ENCODE peak calls at places on chromosome 22, in nine cellular contexts. K is sigmoid colon, B is neural progenitor cell, D is left ventricle myocardium inferior, Q is body of pancreas, R is thoracic aorta, V is WERI-Rb-1, I is endodermal cell, A is pancreas. M is an unnamed sample.

GRCh38 chr22:46054878-46055158 is 77.9 kb upstream of the WNT7B start:
- DNase-seq in D (peak; percentile 18), K (no peak), I (no peak), B (no peak), R (no peak), Q (peak; percentile 19), A (no peak), V (no peak), M (no peak)

GRCh38 chr22:31343235-31344191 is 2.6 kb downstream of the PATZ1 start:
- DNase-seq in K (no peak), D (peak; percentile 34), B (peak; percentile 93), V (peak; percentile 20), I (peak; percentile 87), A (peak; percentile 94), Q (peak; percentile 93), R (no peak), M (no peak)

GRCh38 chr22:27616033-27616432 is 185.5 kb downstream of the MN1 start:
- DNase-seq in I (no peak), A (no peak), K (no peak), R (no peak), D (no peak), Q (no peak), V (no peak), B (no peak), M (no peak)

GRCh38 chr22:39216143-39216490 is 28.7 kb downstream of the PDGFB start:
- DNase-seq in A (no peak), B (no peak), Q (no peak), I (no peak), R (no peak), K (peak; percentile 48), D (no peak), V (no peak), M (no peak)

GRCh38 chr22:24588370-24588755 is 4.5 kb downstream of the LRRC75B start:
- DNase-seq in D (no peak), R (no peak), V (no peak), B (no peak), A (peak; percentile 88), K (peak; percentile 80), I (no peak), Q (peak; percentile 84), M (no peak)

GRCh38 chr22:23522642-23523251 is 57.3 kb downstream of the IGLL1 start:
- DNase-seq in K (no peak), A (no peak), R (no peak), B (peak; percentile 42), V (peak; percentile 57), D (no peak), I (no peak), Q (no peak), M (no peak)

GRCh38 chr22:46071451-46072029 is 78.8 kb upstream of the PPARA start:
- DNase-seq in A (peak; percentile 95), D (peak; percentile 94), I (peak; percentile 74), R (peak; percentile 72), K (peak; percentile 97), B (peak; percentile 74), Q (peak; percentile 95), V (peak; percentile 69), M (no peak)

GRCh38 chr22:41445171-41446056 is 1.2 kb downstream of the TOB2 start:
- DNase-seq in I (peak; percentile 85), K (peak; percentile 76), A (peak; percentile 49), R (no peak), Q (peak; percentile 45), V (peak; percentile 89), B (peak; percentile 92), D (peak; percentile 44), M (no peak)

GRCh38 chr22:17105143-17106129 is 15.7 kb downstream of the TMEM121B start:
- DNase-seq in Q (no peak), R (no peak), V (no peak), B (no peak), I (no peak), D (no peak), A (no peak), K (peak; percentile 43), M (no peak)

GRCh38 chr22:20099099-20099711 is 16.7 kb upstream of the RANBP1 start:
- DNase-seq in D (no peak), R (no peak), B (no peak), Q (no peak), V (no peak), A (peak; percentile 4), K (no peak), I (no peak), M (no peak)

GRCh38 chr22:46767249-46767985 is 5.0 kb downstream of the TBC1D22A start:
- DNase-seq in Q (no peak), A (no peak), I (no peak), B (no peak), D (no peak), R (no peak), V (no peak), K (no peak), M (no peak)

GRCh38 chr22:27682438-27682837 is 119.1 kb downstream of the MN1 start:
- DNase-seq in I (peak; percentile 83), Q (no peak), R (no peak), D (no peak), B (peak; percentile 65), A (no peak), K (no peak), V (no peak), M (no peak)

GRCh38 chr22:23922921-23923320 is 28.7 kb downstream of the MIF start:
- DNase-seq in I (no peak), Q (no peak), A (no peak), B (no peak), R (no peak), D (no peak), V (no peak), K (no peak), M (no peak)

GRCh38 chr22:24436553-24436952 is 9.2 kb downstream of the ADORA2A start:
- DNase-seq in R (no peak), I (no peak), D (no peak), Q (no peak), K (no peak), V (no peak), B (no peak), A (no peak), M (no peak)

GRCh38 chr22:22671506-22671905 is 27.1 kb downstream of the GGTLC2 start:
- DNase-seq in A (no peak), I (no peak), B (no peak), R (no peak), D (no peak), Q (no peak), V (no peak), K (no peak), M (no peak)

GRCh38 chr22:17772963-17773605 is 1.2 kb downstream of the BID start:
- DNase-seq in B (no peak), I (peak; percentile 61), K (peak; percentile 67), V (no peak), Q (no peak), A (no peak), D (no peak), R (no peak), M (no peak)

GRCh38 chr22:47372111-47372581 is 609.7 kb downstream of the TBC1D22A start:
- DNase-seq in V (peak; percentile 5), R (no peak), D (no peak), B (no peak), I (peak; percentile 7), A (no peak), K (no peak), Q (no peak), M (no peak)

GRCh38 chr22:43883012-43883661 is 8.7 kb downstream of the PNPLA5 start:
- DNase-seq in R (no peak), D (no peak), B (peak; percentile 90), V (peak; percentile 88), K (peak; percentile 54), A (no peak), Q (peak; percentile 47), I (peak; percentile 93), M (no peak)

GRCh38 chr22:23238707-23239106 is 58.4 kb downstream of the BCR start:
- DNase-seq in V (no peak), K (no peak), B (no peak), I (no peak), Q (no peak), A (no peak), R (no peak), D (no peak), M (no peak)

GRCh38 chr22:50219800-50220602 is 19.2 kb downstream of the SELENOO start:
- DNase-seq in K (no peak), Q (no peak), R (no peak), A (no peak), B (no peak), I (peak; percentile 27), V (no peak), D (no peak), M (no peak)
- H3K4me3 ChIP-seq in K (no peak overlapping the region), Q (no peak overlapping the region), R (no peak overlapping the region), A (no peak overlapping the region), B (no peak overlapping the region), I (no peak overlapping the region), V (no peak overlapping the region), D (no peak overlapping the region), M (no peak overlapping the region)

GRCh38 chr22:42879371-42880021 is 22.4 kb upstream of the ARFGAP3 start:
- DNase-seq in R (no peak), D (no peak), A (peak; percentile 48), K (no peak), V (no peak), B (no peak), Q (peak; percentile 55), I (no peak), M (no peak)
- H3K27me3 ChIP-seq in R (no peaks in the 10 kb centered on the region), D (no peaks in the 10 kb centered on the region), A (no peaks in the 10 kb centered on the region), K (no peaks in the 10 kb centered on the region), V (no peaks in the 10 kb centered on the region), B (no peaks in the 10 kb centered on the region), Q (no peaks in the 10 kb centered on the region), I (no peaks in the 10 kb centered on the region), M (no peaks in the 10 kb centered on the region)

GRCh38 chr22:25791556-25791955 is 49.6 kb downstream of the MYO18B start:
- DNase-seq in B (no peak), D (no peak), Q (no peak), A (no peak), R (no peak), I (no peak), V (no peak), K (no peak), M (no peak)
- H3K4me3 ChIP-seq in B (no peak overlapping the region), D (no peak overlapping the region), Q (no peak overlapping the region), A (no peak overlapping the region), R (no peak overlapping the region), I (no peak overlapping the region), V (no peak overlapping the region), K (no peak overlapping the region), M (no peak overlapping the region)

GRCh38 chr22:37330200-37331033 is 48.1 kb downstream of the CYTH4 start:
- DNase-seq in A (peak; percentile 51), I (peak; percentile 97), D (no peak), Q (peak; percentile 76), R (no peak), B (peak; percentile 98), V (peak; percentile 85), K (no peak), M (no peak)

GRCh38 chr22:37329239-37330140 is 47.2 kb downstream of the CYTH4 start:
- DNase-seq in Q (no peak), I (no peak), V (peak; percentile 36), K (no peak), B (peak; percentile 37), A (no peak), D (no peak), R (no peak), M (no peak)

GRCh38 chr22:37333724-37334460 is 51.6 kb downstream of the CYTH4 start:
- DNase-seq in R (no peak), Q (no peak), D (no peak), I (no peak), K (no peak), A (no peak), B (no peak), V (no peak), M (no peak)

GRCh38 chr22:37331034-37331428 is 48.7 kb downstream of the CYTH4 start:
- DNase-seq in A (no peak), B (no peak), I (no peak), R (no peak), K (no peak), D (no peak), V (no peak), Q (no peak), M (no peak)

GRCh38 chr22:37331811-37332536 is 49.7 kb downstream of the CYTH4 start:
- DNase-seq in D (no peak), I (no peak), Q (no peak), B (no peak), R (no peak), K (no peak), A (no peak), V (no peak), M (no peak)
- H3K27me3 ChIP-seq in D (peaks cover 97% of the 10 kb centered on the region), I (peaks cover 58% of the 10 kb centered on the region), Q (no peaks in the 10 kb centered on the region), B (peaks cover 32% of the 10 kb centered on the region), R (peaks cover 17% of the 10 kb centered on the region), K (peaks cover 32% of the 10 kb centered on the region), A (peaks cover 16% of the 10 kb centered on the region), V (no peaks in the 10 kb centered on the region), M (peaks cover 14% of the 10 kb centered on the region)